ENCODE peak calls at places on chromosomes 4 and X, in six cellular contexts. One of them, this sample, is unnamed.
A peak's percentile ranks its signal among the peaks of the same experiment; 100 is the strongest.

GRCh38 chr4:145609494-145610427 is 9.4 kb upstream of the MMAA start:
- DNase-seq in CD8-positive, alpha-beta memory T cell: peak; percentile 29
- DNase-seq in kidney: no peak
- DNase-seq in Peyer's patch: no peak
- DNase-seq in HCT116: peak; percentile 68
- DNase-seq in transverse colon: peak; percentile 69
- DNase-seq in this sample: no peak

GRCh38 chr4:88858752-88859151 is 161.1 kb upstream of the NAP1L5 start:
- DNase-seq in kidney: no peak
- DNase-seq in Peyer's patch: no peak
- DNase-seq in transverse colon: no peak
- DNase-seq in HCT116: no peak
- DNase-seq in CD8-positive, alpha-beta memory T cell: no peak
- DNase-seq in this sample: no peak

GRCh38 chrX:121008920-121009319 is 23.4 kb upstream of the CT47A1 start:
- DNase-seq in Peyer's patch: no peak
- DNase-seq in kidney: no peak
- DNase-seq in HCT116: no peak
- DNase-seq in CD8-positive, alpha-beta memory T cell: no peak
- DNase-seq in transverse colon: no peak
- DNase-seq in this sample: no peak

GRCh38 chr4:187417761-187418160 is 577.8 kb upstream of the ZFP42 start:
- DNase-seq in Peyer's patch: no peak
- DNase-seq in HCT116: no peak
- DNase-seq in kidney: no peak
- DNase-seq in CD8-positive, alpha-beta memory T cell: no peak
- DNase-seq in transverse colon: no peak
- DNase-seq in this sample: no peak

GRCh38 chr4:12579172-12579571 is 905.0 kb downstream of the RAB28 start:
- DNase-seq in Peyer's patch: no peak
- DNase-seq in kidney: no peak
- DNase-seq in transverse colon: no peak
- DNase-seq in CD8-positive, alpha-beta memory T cell: no peak
- DNase-seq in HCT116: no peak
- DNase-seq in this sample: no peak

GRCh38 chrX:44314855-44315254 is 28.6 kb downstream of the EFHC2 start:
- DNase-seq in kidney: no peak
- DNase-seq in Peyer's patch: no peak
- DNase-seq in CD8-positive, alpha-beta memory T cell: no peak
- DNase-seq in transverse colon: no peak
- DNase-seq in HCT116: no peak
- DNase-seq in this sample: no peak

GRCh38 chr4:125739760-125740159 is 425.0 kb downstream of the FAT4 start:
- DNase-seq in Peyer's patch: no peak
- DNase-seq in HCT116: no peak
- DNase-seq in transverse colon: no peak
- DNase-seq in CD8-positive, alpha-beta memory T cell: no peak
- DNase-seq in kidney: no peak
- DNase-seq in this sample: no peak

GRCh38 chrX:72270316-72270866 is 6.7 kb downstream of the RPS4X start:
- DNase-seq in transverse colon: no peak
- DNase-seq in HCT116: no peak
- DNase-seq in Peyer's patch: no peak
- DNase-seq in kidney: no peak
- DNase-seq in CD8-positive, alpha-beta memory T cell: no peak
- DNase-seq in this sample: no peak

GRCh38 chr4:20266215-20267082 is 14.7 kb downstream of the SLIT2 start:
- DNase-seq in HCT116: no peak
- DNase-seq in kidney: no peak
- DNase-seq in CD8-positive, alpha-beta memory T cell: no peak
- DNase-seq in Peyer's patch: no peak
- DNase-seq in transverse colon: no peak
- DNase-seq in this sample: no peak

GRCh38 chrX:16348286-16348685 is 181.0 kb downstream of the MAGEB17 start:
- DNase-seq in transverse colon: no peak
- DNase-seq in Peyer's patch: no peak
- DNase-seq in CD8-positive, alpha-beta memory T cell: no peak
- DNase-seq in HCT116: no peak
- DNase-seq in kidney: no peak
- DNase-seq in this sample: no peak

GRCh38 chr4:126271266-126271665 is 956.5 kb downstream of the FAT4 start:
- DNase-seq in HCT116: no peak
- DNase-seq in CD8-positive, alpha-beta memory T cell: no peak
- DNase-seq in transverse colon: no peak
- DNase-seq in kidney: no peak
- DNase-seq in Peyer's patch: no peak
- DNase-seq in this sample: no peak

GRCh38 chrX:72526534-72527508 is 45.8 kb downstream of the HDAC8 start:
- DNase-seq in Peyer's patch: no peak
- DNase-seq in HCT116: no peak
- DNase-seq in transverse colon: no peak
- DNase-seq in CD8-positive, alpha-beta memory T cell: no peak
- DNase-seq in kidney: no peak
- DNase-seq in this sample: no peak

GRCh38 chr4:122765702-122766352 is 33.3 kb downstream of the BBS12 start:
- DNase-seq in CD8-positive, alpha-beta memory T cell: no peak
- DNase-seq in HCT116: no peak
- DNase-seq in kidney: no peak
- DNase-seq in Peyer's patch: no peak
- DNase-seq in transverse colon: no peak
- DNase-seq in this sample: no peak

GRCh38 chrX:10516781-10517322 is 103.5 kb downstream of the MID1 start:
- DNase-seq in Peyer's patch: no peak
- DNase-seq in HCT116: no peak
- DNase-seq in transverse colon: no peak
- DNase-seq in CD8-positive, alpha-beta memory T cell: no peak
- DNase-seq in kidney: no peak
- DNase-seq in this sample: no peak

GRCh38 chrX:97158270-97158669 is 274.6 kb downstream of the RPA4 start:
- DNase-seq in HCT116: no peak
- DNase-seq in transverse colon: no peak
- DNase-seq in Peyer's patch: no peak
- DNase-seq in CD8-positive, alpha-beta memory T cell: no peak
- DNase-seq in kidney: no peak
- DNase-seq in this sample: no peak

GRCh38 chr4:2104556-2105345 is 45.6 kb downstream of the NAT8L start:
- DNase-seq in kidney: no peak
- DNase-seq in HCT116: no peak
- DNase-seq in transverse colon: no peak
- DNase-seq in CD8-positive, alpha-beta memory T cell: no peak
- DNase-seq in Peyer's patch: no peak
- DNase-seq in this sample: no peak

GRCh38 chr4:108571027-108571569 is 49.3 kb upstream of the RPL34 start:
- DNase-seq in kidney: no peak
- DNase-seq in CD8-positive, alpha-beta memory T cell: no peak
- DNase-seq in transverse colon: no peak
- DNase-seq in HCT116: no peak
- DNase-seq in Peyer's patch: no peak
- DNase-seq in this sample: no peak

GRCh38 chr4:110033994-110034393 is 121.3 kb downstream of the EGF start:
- DNase-seq in Peyer's patch: no peak
- DNase-seq in HCT116: no peak
- DNase-seq in transverse colon: no peak
- DNase-seq in kidney: no peak
- DNase-seq in CD8-positive, alpha-beta memory T cell: no peak
- DNase-seq in this sample: no peak

GRCh38 chr4:84971319-84971932 is 4.9 kb upstream of the WDFY3 start:
- DNase-seq in HCT116: peak; percentile 26
- DNase-seq in kidney: no peak
- DNase-seq in transverse colon: no peak
- DNase-seq in CD8-positive, alpha-beta memory T cell: no peak
- DNase-seq in Peyer's patch: no peak
- DNase-seq in this sample: no peak

GRCh38 chr4:23873717-23874535 is 15.9 kb downstream of the PPARGC1A start:
- DNase-seq in HCT116: no peak
- DNase-seq in kidney: no peak
- DNase-seq in transverse colon: no peak
- DNase-seq in CD8-positive, alpha-beta memory T cell: no peak
- DNase-seq in Peyer's patch: no peak
- DNase-seq in this sample: no peak

GRCh38 chr4:124948976-124949597 is 236.6 kb upstream of the ANKRD50 start:
- DNase-seq in Peyer's patch: no peak
- DNase-seq in transverse colon: no peak
- DNase-seq in kidney: no peak
- DNase-seq in CD8-positive, alpha-beta memory T cell: no peak
- DNase-seq in HCT116: no peak
- DNase-seq in this sample: no peak

GRCh38 chr4:85842540-85842939 is 367.6 kb downstream of the ARHGAP24 start:
- DNase-seq in CD8-positive, alpha-beta memory T cell: no peak
- DNase-seq in HCT116: no peak
- DNase-seq in Peyer's patch: no peak
- DNase-seq in transverse colon: peak; percentile 14
- DNase-seq in kidney: no peak
- DNase-seq in this sample: no peak

GRCh38 chrX:46698691-46699090 is 60.2 kb downstream of the SLC9A7 start:
- DNase-seq in kidney: no peak
- DNase-seq in Peyer's patch: no peak
- DNase-seq in transverse colon: no peak
- DNase-seq in HCT116: no peak
- DNase-seq in CD8-positive, alpha-beta memory T cell: no peak
- DNase-seq in this sample: no peak

GRCh38 chrX:46690818-46691217 is 68.1 kb downstream of the SLC9A7 start:
- DNase-seq in CD8-positive, alpha-beta memory T cell: no peak
- DNase-seq in kidney: no peak
- DNase-seq in HCT116: no peak
- DNase-seq in transverse colon: no peak
- DNase-seq in Peyer's patch: no peak
- DNase-seq in this sample: no peak

GRCh38 chrX:46693149-46693548 is 65.8 kb downstream of the SLC9A7 start:
- DNase-seq in kidney: no peak
- DNase-seq in CD8-positive, alpha-beta memory T cell: no peak
- DNase-seq in Peyer's patch: no peak
- DNase-seq in HCT116: no peak
- DNase-seq in transverse colon: no peak
- DNase-seq in this sample: no peak

DNA sequence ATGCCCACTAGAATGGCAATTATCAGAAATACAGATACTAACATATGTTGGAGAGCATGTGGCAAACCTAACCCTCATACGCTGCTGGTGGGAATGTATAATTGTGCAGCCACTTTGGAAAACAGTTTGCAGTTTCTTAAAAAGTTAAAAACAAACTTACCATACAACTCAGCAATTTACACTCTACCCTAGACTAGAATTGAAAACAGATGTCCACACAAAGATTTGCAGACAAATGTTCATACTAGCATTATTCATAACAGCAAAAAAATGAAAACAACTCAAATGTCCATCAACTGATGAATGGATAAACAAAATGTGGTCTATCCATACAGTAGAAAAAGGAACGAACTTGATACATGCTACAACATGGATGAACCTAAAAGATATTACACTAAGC is 64.4 kb downstream of the SLC9A7 start:
- DNase-seq in kidney: no peak
- DNase-seq in HCT116: no peak
- DNase-seq in transverse colon: no peak
- DNase-seq in CD8-positive, alpha-beta memory T cell: no peak
- DNase-seq in Peyer's patch: no peak
- DNase-seq in this sample: no peak
- H3K27ac ChIP-seq in kidney: no peak overlapping the region
- H3K27ac ChIP-seq in HCT116: no peak overlapping the region
- H3K27ac ChIP-seq in transverse colon: no peak overlapping the region
- H3K27ac ChIP-seq in CD8-positive, alpha-beta memory T cell: no peak overlapping the region
- H3K27ac ChIP-seq in Peyer's patch: no peak overlapping the region
- H3K27ac ChIP-seq in this sample: no peak overlapping the region

GRCh38 chr4:47913328-47913727 is 1.1 kb downstream of the NFXL1 start:
- DNase-seq in transverse colon: no peak
- DNase-seq in HCT116: no peak
- DNase-seq in kidney: no peak
- DNase-seq in CD8-positive, alpha-beta memory T cell: no peak
- DNase-seq in Peyer's patch: no peak
- DNase-seq in this sample: no peak
- H3K27ac ChIP-seq in transverse colon: peak overlapping the region; percentile 84
- H3K27ac ChIP-seq in HCT116: peak overlapping the region; percentile 76
- H3K27ac ChIP-seq in kidney: no peak overlapping the region
- H3K27ac ChIP-seq in CD8-positive, alpha-beta memory T cell: peak overlapping the region; percentile 91
- H3K27ac ChIP-seq in Peyer's patch: peak overlapping the region; percentile 85
- H3K27ac ChIP-seq in this sample: peak overlapping the region; percentile 76

GRCh38 chr4:55312491-55313101 is 33.4 kb upstream of the SRD5A3 start:
- DNase-seq in HCT116: peak; percentile 46
- DNase-seq in CD8-positive, alpha-beta memory T cell: no peak
- DNase-seq in kidney: no peak
- DNase-seq in Peyer's patch: no peak
- DNase-seq in transverse colon: peak; percentile 33
- DNase-seq in this sample: no peak

GRCh38 chr4:55308071-55308470 is 38.0 kb upstream of the SRD5A3 start:
- DNase-seq in HCT116: no peak
- DNase-seq in transverse colon: no peak
- DNase-seq in CD8-positive, alpha-beta memory T cell: no peak
- DNase-seq in kidney: no peak
- DNase-seq in Peyer's patch: no peak
- DNase-seq in this sample: no peak

DNA sequence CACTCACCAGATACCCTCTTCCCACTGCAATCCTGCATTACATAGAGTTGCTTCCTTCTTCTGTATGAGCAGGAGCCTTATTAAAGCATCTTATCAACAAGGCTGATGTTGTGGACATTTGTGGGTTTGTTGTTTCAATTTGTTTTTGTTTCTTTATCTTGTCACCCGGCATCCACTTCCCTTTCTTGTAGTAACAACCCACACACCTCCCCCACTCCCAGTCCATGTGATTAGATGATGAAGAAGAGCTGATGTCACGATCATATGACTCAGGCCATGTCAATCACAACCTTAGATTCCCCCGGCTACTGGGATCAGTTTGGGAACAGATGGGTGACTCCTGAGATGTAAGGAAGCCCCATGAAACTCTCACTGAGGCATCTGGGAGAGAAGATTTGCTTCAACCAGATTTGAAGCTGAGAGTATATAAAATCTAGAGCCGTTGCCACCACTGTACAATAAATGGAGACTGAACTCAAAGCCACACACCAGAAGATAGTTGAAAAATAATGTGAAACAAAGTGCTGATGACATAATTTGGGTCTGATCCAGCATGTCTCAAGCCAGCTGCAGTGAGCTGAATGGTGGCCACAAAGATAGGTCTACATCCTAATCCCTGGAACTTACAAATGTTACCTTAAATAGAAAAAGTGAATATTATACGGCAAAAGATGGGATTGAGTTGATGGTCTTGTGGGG is 34.1 kb upstream of the SRD5A3 start:
- DNase-seq in Peyer's patch: no peak
- DNase-seq in CD8-positive, alpha-beta memory T cell: no peak
- DNase-seq in HCT116: no peak
- DNase-seq in kidney: no peak
- DNase-seq in transverse colon: no peak
- DNase-seq in this sample: no peak
- H3K27ac ChIP-seq in Peyer's patch: no peak overlapping the region
- H3K27ac ChIP-seq in CD8-positive, alpha-beta memory T cell: no peak overlapping the region
- H3K27ac ChIP-seq in HCT116: no peak overlapping the region
- H3K27ac ChIP-seq in kidney: no peak overlapping the region
- H3K27ac ChIP-seq in transverse colon: no peak overlapping the region
- H3K27ac ChIP-seq in this sample: no peak overlapping the region

DNA sequence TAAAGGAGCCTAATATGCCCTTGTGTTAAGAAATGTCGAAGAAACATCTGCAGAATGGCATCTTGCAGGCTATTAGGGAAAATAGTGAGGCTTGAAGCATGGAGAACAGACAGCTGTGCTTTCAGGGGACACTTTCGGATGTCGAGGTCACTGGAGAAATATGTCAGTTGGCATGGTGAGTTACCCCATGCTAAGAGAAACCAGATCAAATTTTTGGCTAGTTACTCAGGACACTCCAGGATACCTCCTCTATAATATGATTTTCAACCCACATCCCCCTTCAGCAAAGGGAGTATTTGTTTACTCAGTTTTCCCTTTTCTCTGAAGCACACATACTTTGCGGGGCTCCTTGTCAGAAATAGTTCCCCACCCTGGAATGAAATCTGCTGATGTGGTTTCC is 171.4 kb downstream of the GPC3 start:
- DNase-seq in CD8-positive, alpha-beta memory T cell: no peak
- DNase-seq in kidney: no peak
- DNase-seq in Peyer's patch: no peak
- DNase-seq in HCT116: no peak
- DNase-seq in transverse colon: no peak
- DNase-seq in this sample: no peak
- H3K27ac ChIP-seq in CD8-positive, alpha-beta memory T cell: no peak overlapping the region
- H3K27ac ChIP-seq in kidney: no peak overlapping the region
- H3K27ac ChIP-seq in Peyer's patch: no peak overlapping the region
- H3K27ac ChIP-seq in HCT116: no peak overlapping the region
- H3K27ac ChIP-seq in transverse colon: no peak overlapping the region
- H3K27ac ChIP-seq in this sample: no peak overlapping the region